ENCODE peak calls at places on chromosome 19, in eight cellular contexts. One of them, this sample, is unnamed.

GRCh38 chr19:35362261-35363000 is 4.2 kb downstream of the FFAR3 start:
- DNase-seq in A673: no peak
- DNase-seq in suprapubic skin: no peak
- DNase-seq in AG04450: no peak
- DNase-seq in cardiac fibroblast: no peak
- DNase-seq in lung: no peak
- DNase-seq in K562: no peak
- DNase-seq in fibroblast of mammary gland: no peak
- DNase-seq in this sample: no peak

GRCh38 chr19:16018106-16018755 is 58.1 kb upstream of the TPM4 start:
- DNase-seq in A673: no peak
- DNase-seq in suprapubic skin: no peak
- DNase-seq in AG04450: no peak
- DNase-seq in cardiac fibroblast: no peak
- DNase-seq in lung: no peak
- DNase-seq in K562: no peak
- DNase-seq in fibroblast of mammary gland: no peak
- DNase-seq in this sample: no peak

GRCh38 chr19:10404888-10405808 is 1.8 kb upstream of the CDC37 start:
- DNase-seq in A673: no peak
- DNase-seq in suprapubic skin: no peak
- DNase-seq in AG04450: no peak
- DNase-seq in cardiac fibroblast: no peak
- DNase-seq in lung: no peak
- DNase-seq in K562: no peak
- DNase-seq in fibroblast of mammary gland: no peak
- DNase-seq in this sample: no peak

GRCh38 chr19:37933965-37934364 is 27.0 kb downstream of the SIPA1L3 start:
- DNase-seq in A673: no peak
- DNase-seq in suprapubic skin: no peak
- DNase-seq in AG04450: no peak
- DNase-seq in cardiac fibroblast: peak
- DNase-seq in lung: no peak
- DNase-seq in K562: no peak
- DNase-seq in fibroblast of mammary gland: peak
- DNase-seq in this sample: no peak

GRCh38 chr19:19538767-19539166 is 702 bp downstream of the CILP2 start:
- DNase-seq in A673: no peak
- DNase-seq in suprapubic skin: no peak
- DNase-seq in AG04450: no peak
- DNase-seq in cardiac fibroblast: peak
- DNase-seq in lung: no peak
- DNase-seq in K562: no peak
- DNase-seq in fibroblast of mammary gland: no peak
- DNase-seq in this sample: no peak

GRCh38 chr19:40464059-40465024 is 1.2 kb downstream of the BLVRB start:
- DNase-seq in A673: peak
- DNase-seq in suprapubic skin: peak
- DNase-seq in AG04450: peak
- DNase-seq in cardiac fibroblast: peak
- DNase-seq in lung: peak
- DNase-seq in K562: peak
- DNase-seq in fibroblast of mammary gland: peak
- DNase-seq in this sample: no peak

GRCh38 chr19:8321067-8321759 is at the start of the genes NDUFA7 and RPS28:
- DNase-seq in A673: peak
- DNase-seq in suprapubic skin: peak
- DNase-seq in AG04450: peak
- DNase-seq in cardiac fibroblast: peak
- DNase-seq in lung: peak
- DNase-seq in K562: peak
- DNase-seq in fibroblast of mammary gland: peak
- DNase-seq in this sample: peak

GRCh38 chr19:55283548-55284393 is at the start of gene BRSK1:
- DNase-seq in A673: peak
- DNase-seq in suprapubic skin: no peak
- DNase-seq in AG04450: no peak
- DNase-seq in cardiac fibroblast: peak
- DNase-seq in lung: no peak
- DNase-seq in K562: peak
- DNase-seq in fibroblast of mammary gland: peak
- DNase-seq in this sample: no peak

GRCh38 chr19:19329199-19329598 is 8.6 kb downstream of the MAU2 start:
- DNase-seq in A673: no peak
- DNase-seq in suprapubic skin: no peak
- DNase-seq in AG04450: no peak
- DNase-seq in cardiac fibroblast: no peak
- DNase-seq in lung: no peak
- DNase-seq in K562: no peak
- DNase-seq in fibroblast of mammary gland: no peak
- DNase-seq in this sample: no peak

GRCh38 chr19:2013683-2013961 is 1.9 kb downstream of the BTBD2 start:
- DNase-seq in A673: no peak
- DNase-seq in suprapubic skin: peak
- DNase-seq in AG04450: no peak
- DNase-seq in cardiac fibroblast: no peak
- DNase-seq in lung: no peak
- DNase-seq in K562: no peak
- DNase-seq in fibroblast of mammary gland: no peak
- DNase-seq in this sample: no peak

GRCh38 chr19:1814833-1815604 is 2.9 kb upstream of the ATP8B3 start:
- DNase-seq in A673: no peak
- DNase-seq in suprapubic skin: no peak
- DNase-seq in AG04450: no peak
- DNase-seq in cardiac fibroblast: no peak
- DNase-seq in lung: no peak
- DNase-seq in K562: no peak
- DNase-seq in fibroblast of mammary gland: no peak
- DNase-seq in this sample: no peak

GRCh38 chr19:46990998-46991676 is 28.5 kb upstream of the NPAS1 start:
- DNase-seq in A673: peak
- DNase-seq in suprapubic skin: peak
- DNase-seq in AG04450: peak
- DNase-seq in cardiac fibroblast: peak
- DNase-seq in lung: peak
- DNase-seq in K562: peak
- DNase-seq in fibroblast of mammary gland: peak
- DNase-seq in this sample: no peak
- TF ChIP-seq CTCF in A673: peak
- TF ChIP-seq CTCF in suprapubic skin: peak
- TF ChIP-seq CTCF in AG04450: peak
- TF ChIP-seq CTCF in cardiac fibroblast: peak
- TF ChIP-seq CTCF in lung: peak
- TF ChIP-seq CTCF in K562: peak
- TF ChIP-seq CTCF in fibroblast of mammary gland: peak
- TF ChIP-seq CTCF in this sample: peak

GRCh38 chr19:12676384-12676792 is 5.3 kb downstream of the DHPS start:
- DNase-seq in A673: peak
- DNase-seq in suprapubic skin: peak
- DNase-seq in AG04450: peak
- DNase-seq in cardiac fibroblast: peak
- DNase-seq in lung: peak
- DNase-seq in K562: peak
- DNase-seq in fibroblast of mammary gland: peak
- DNase-seq in this sample: no peak

GRCh38 chr19:12676928-12677327 is 4.8 kb downstream of the DHPS start:
- DNase-seq in A673: no peak
- DNase-seq in suprapubic skin: no peak
- DNase-seq in AG04450: no peak
- DNase-seq in cardiac fibroblast: no peak
- DNase-seq in lung: no peak
- DNase-seq in K562: no peak
- DNase-seq in fibroblast of mammary gland: no peak
- DNase-seq in this sample: no peak

GRCh38 chr19:12685831-12686230 is 2.0 kb upstream of the GNG14 start:
- DNase-seq in A673: no peak
- DNase-seq in suprapubic skin: no peak
- DNase-seq in AG04450: no peak
- DNase-seq in cardiac fibroblast: no peak
- DNase-seq in lung: no peak
- DNase-seq in K562: no peak
- DNase-seq in fibroblast of mammary gland: no peak
- DNase-seq in this sample: no peak

GRCh38 chr19:12680034-12680433 is 1.6 kb downstream of the DHPS start:
- DNase-seq in A673: no peak
- DNase-seq in suprapubic skin: no peak
- DNase-seq in AG04450: no peak
- DNase-seq in cardiac fibroblast: no peak
- DNase-seq in lung: no peak
- DNase-seq in K562: no peak
- DNase-seq in fibroblast of mammary gland: no peak
- DNase-seq in this sample: no peak

DNA sequence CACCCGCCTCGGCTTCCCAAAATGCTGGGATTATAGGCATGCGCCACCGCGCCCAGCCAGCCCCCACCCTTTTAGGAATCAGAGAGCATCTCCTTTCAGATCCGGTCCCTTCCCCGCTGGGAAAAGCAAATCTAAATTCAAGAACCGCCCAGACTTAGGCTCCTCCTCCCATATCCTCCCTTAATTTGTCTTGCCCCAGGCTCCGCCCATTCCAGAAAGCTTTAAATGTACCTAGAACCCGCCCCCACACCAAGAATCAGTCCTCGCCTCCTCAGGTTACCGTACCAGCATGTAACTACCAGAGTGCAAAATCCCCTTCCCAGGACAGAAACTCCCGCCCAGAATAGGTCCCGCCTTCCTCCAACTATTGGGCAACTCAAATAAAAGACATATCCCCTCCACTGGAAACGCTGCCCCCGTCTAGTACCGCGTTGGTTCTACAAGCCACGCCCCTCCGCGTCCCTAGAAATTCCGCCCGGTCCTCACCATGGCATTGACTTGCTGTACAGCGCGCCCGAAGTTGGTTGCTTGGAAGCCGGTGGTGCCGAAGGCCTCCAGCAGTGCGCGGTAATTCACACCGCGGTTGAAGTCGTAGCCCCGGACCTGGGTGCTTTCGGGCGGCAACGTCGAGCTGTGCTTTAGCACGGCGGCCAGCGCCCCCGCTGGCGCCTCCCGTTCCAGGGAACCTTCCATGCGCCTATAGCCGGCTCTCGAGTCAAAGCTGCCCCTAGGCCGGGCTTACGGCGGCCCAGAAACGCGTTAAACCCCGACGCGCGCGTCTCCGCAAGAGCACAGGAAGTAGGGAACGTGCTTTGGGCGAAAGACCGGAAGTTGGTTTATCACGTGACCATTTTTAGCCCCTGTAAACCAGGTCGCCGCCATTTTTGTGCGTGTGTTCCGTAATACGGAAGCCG is at the start of gene DHPS:
- DNase-seq in A673: peak
- DNase-seq in suprapubic skin: peak
- DNase-seq in AG04450: peak
- DNase-seq in cardiac fibroblast: peak
- DNase-seq in lung: peak
- DNase-seq in K562: peak
- DNase-seq in fibroblast of mammary gland: peak
- DNase-seq in this sample: peak
- TF ChIP-seq CTCF in A673: no peak
- TF ChIP-seq CTCF in suprapubic skin: no peak
- TF ChIP-seq CTCF in AG04450: no peak
- TF ChIP-seq CTCF in cardiac fibroblast: no peak
- TF ChIP-seq CTCF in lung: no peak
- TF ChIP-seq CTCF in K562: no peak
- TF ChIP-seq CTCF in fibroblast of mammary gland: no peak
- TF ChIP-seq CTCF in this sample: peak

GRCh38 chr19:52993342-52994178 is 20.2 kb upstream of the ERVV-1 start:
- DNase-seq in A673: peak
- DNase-seq in suprapubic skin: peak
- DNase-seq in AG04450: peak
- DNase-seq in cardiac fibroblast: peak
- DNase-seq in lung: peak
- DNase-seq in K562: peak
- DNase-seq in fibroblast of mammary gland: peak
- DNase-seq in this sample: no peak

GRCh38 chr19:52992109-52993004 is 21.4 kb upstream of the ERVV-1 start:
- DNase-seq in A673: no peak
- DNase-seq in suprapubic skin: peak
- DNase-seq in AG04450: no peak
- DNase-seq in cardiac fibroblast: peak
- DNase-seq in lung: no peak
- DNase-seq in K562: no peak
- DNase-seq in fibroblast of mammary gland: no peak
- DNase-seq in this sample: no peak

GRCh38 chr19:52995711-52996110 is 18.0 kb upstream of the ERVV-1 start:
- DNase-seq in A673: no peak
- DNase-seq in suprapubic skin: no peak
- DNase-seq in AG04450: no peak
- DNase-seq in cardiac fibroblast: no peak
- DNase-seq in lung: no peak
- DNase-seq in K562: no peak
- DNase-seq in fibroblast of mammary gland: no peak
- DNase-seq in this sample: no peak

GRCh38 chr19:53002479-53002878 is 11.2 kb upstream of the ERVV-1 start:
- DNase-seq in A673: no peak
- DNase-seq in suprapubic skin: no peak
- DNase-seq in AG04450: no peak
- DNase-seq in cardiac fibroblast: no peak
- DNase-seq in lung: no peak
- DNase-seq in K562: no peak
- DNase-seq in fibroblast of mammary gland: no peak
- DNase-seq in this sample: no peak

DNA sequence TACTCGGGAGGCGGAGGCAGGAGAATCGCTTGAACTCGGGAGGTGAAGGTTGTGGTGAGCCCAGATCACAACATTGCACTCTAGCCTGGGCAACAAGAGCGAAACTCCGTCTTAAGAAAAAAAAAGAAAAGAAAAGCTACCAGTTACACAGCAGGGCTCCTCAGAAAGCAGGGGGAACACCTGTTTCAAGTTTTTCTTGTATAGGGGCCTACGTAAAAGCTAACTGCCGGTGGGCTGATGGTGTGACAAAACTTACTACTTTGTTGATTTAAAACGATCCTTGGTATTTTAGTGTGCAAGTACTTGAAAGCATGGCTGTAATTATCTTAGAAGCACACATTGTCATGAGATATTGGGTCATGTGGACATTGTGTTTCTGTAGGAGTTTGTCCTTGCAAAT is 15.7 kb upstream of the ERVV-1 start:
- DNase-seq in A673: no peak
- DNase-seq in suprapubic skin: no peak
- DNase-seq in AG04450: no peak
- DNase-seq in cardiac fibroblast: no peak
- DNase-seq in lung: no peak
- DNase-seq in K562: no peak
- DNase-seq in fibroblast of mammary gland: no peak
- DNase-seq in this sample: no peak
- TF ChIP-seq CTCF in A673: no peak
- TF ChIP-seq CTCF in suprapubic skin: no peak
- TF ChIP-seq CTCF in AG04450: no peak
- TF ChIP-seq CTCF in cardiac fibroblast: no peak
- TF ChIP-seq CTCF in lung: no peak
- TF ChIP-seq CTCF in K562: no peak
- TF ChIP-seq CTCF in fibroblast of mammary gland: no peak
- TF ChIP-seq CTCF in this sample: no peak

DNA sequence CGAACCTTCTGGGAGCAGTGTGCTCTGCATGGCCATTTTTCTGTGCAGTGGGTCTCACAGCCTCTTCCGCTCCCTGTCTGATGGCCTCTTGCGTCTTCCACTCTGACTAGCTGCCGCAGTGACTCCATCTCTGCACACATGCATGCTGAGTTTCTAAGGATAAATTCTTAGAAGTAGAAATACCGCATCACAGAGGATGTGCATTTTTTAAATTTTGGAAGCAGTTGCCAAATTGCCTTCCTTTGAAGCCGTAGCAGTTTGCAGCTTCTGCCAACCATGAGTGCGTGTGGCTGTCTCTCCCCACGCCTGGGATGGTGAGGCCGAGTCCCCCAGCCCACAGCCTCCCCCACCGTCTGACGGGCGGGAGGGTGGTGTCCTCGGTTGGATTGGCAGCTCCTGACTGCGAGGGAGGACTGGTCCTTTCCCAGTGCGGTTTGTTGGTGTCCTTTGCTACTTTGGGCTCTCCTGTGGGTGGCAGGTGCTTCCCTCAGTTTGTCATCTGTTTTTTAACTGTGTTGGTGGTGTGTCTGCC is 9.8 kb downstream of the FZR1 start:
- DNase-seq in A673: no peak
- DNase-seq in suprapubic skin: no peak
- DNase-seq in AG04450: no peak
- DNase-seq in cardiac fibroblast: no peak
- DNase-seq in lung: no peak
- DNase-seq in K562: no peak
- DNase-seq in fibroblast of mammary gland: peak
- DNase-seq in this sample: no peak
- TF ChIP-seq CTCF in A673: no peak
- TF ChIP-seq CTCF in suprapubic skin: no peak
- TF ChIP-seq CTCF in AG04450: no peak
- TF ChIP-seq CTCF in cardiac fibroblast: no peak
- TF ChIP-seq CTCF in lung: no peak
- TF ChIP-seq CTCF in K562: no peak
- TF ChIP-seq CTCF in fibroblast of mammary gland: no peak
- TF ChIP-seq CTCF in this sample: no peak

This sample was measured in chondrocyte.